ENCODE peak calls at places on chromosome X, in seven cellular contexts. E is M059J, Z is head of caudate nucleus, U is fibroblast of the conjunctiva, S is ELR, F is suprapubic skin, W is GM04503. N is an unnamed sample.

GRCh38 chrX:124863303-124863702 is 456.4 kb upstream of the TEX13C start:
- DNase-seq in E (no peak), Z (no peak), U (no peak), S (no peak), F (no peak), W (no peak), N (no peak)

GRCh38 chrX:31570658-31571057 is 498.8 kb upstream of the FTHL17 start:
- DNase-seq in E (no peak), Z (no peak), U (no peak), S (no peak), F (no peak), W (no peak), N (no peak)

GRCh38 chrX:119488749-119489148 is 20.5 kb downstream of the SLC25A5 start:
- DNase-seq in E (peak; percentile 66), Z (peak; percentile 76), U (no peak), S (peak; percentile 64), F (no peak), W (no peak), N (peak; percentile 38)

GRCh38 chrX:153830632-153831434 is 489 bp upstream of the PDZD4 start:
- DNase-seq in E (no peak), Z (peak; percentile 42), U (no peak), S (no peak), F (no peak), W (no peak), N (no peak)

GRCh38 chrX:106023947-106024346 is 14.6 kb downstream of the SERPINA7 start:
- DNase-seq in E (no peak), Z (no peak), U (no peak), S (no peak), F (no peak), W (no peak), N (no peak)

GRCh38 chrX:38614485-38614884 is 53.1 kb downstream of the TSPAN7 start:
- DNase-seq in E (no peak), Z (no peak), U (no peak), S (no peak), F (no peak), W (no peak), N (no peak)

GRCh38 chrX:55452825-55453124 is 848 bp downstream of the MAGEH1 start:
- DNase-seq in E (no peak), Z (no peak), U (no peak), S (no peak), F (no peak), W (no peak), N (no peak)

GRCh38 chrX:143648705-143649104 is 12.8 kb upstream of the SLITRK4 start:
- DNase-seq in E (no peak), Z (no peak), U (no peak), S (peak; percentile 22), F (no peak), W (no peak), N (no peak)

GRCh38 chrX:143580266-143580665 is 55.6 kb downstream of the SLITRK4 start:
- DNase-seq in E (no peak), Z (no peak), U (no peak), S (no peak), F (no peak), W (no peak), N (no peak)

GRCh38 chrX:39491548-39492297 is 606.0 kb downstream of the BCOR start:
- DNase-seq in E (no peak), Z (no peak), U (no peak), S (no peak), F (no peak), W (no peak), N (no peak)

GRCh38 chrX:109974906-109975655 is 27.8 kb upstream of the TMEM164 start:
- DNase-seq in E (peak; percentile 43), Z (no peak), U (no peak), S (peak; percentile 2), F (no peak), W (no peak), N (no peak)

GRCh38 chrX:42247241-42247640 is 323.9 kb upstream of the CASK start:
- DNase-seq in E (peak; percentile 49), Z (no peak), U (no peak), S (no peak), F (no peak), W (peak; percentile 0), N (no peak)

GRCh38 chrX:12080265-12080664 is 58.0 kb upstream of the FRMPD4 start:
- DNase-seq in E (peak; percentile 52), Z (peak; percentile 41), U (peak; percentile 4), S (peak; percentile 60), F (no peak), W (peak; percentile 11), N (peak; percentile 32)

GRCh38 chrX:54357414-54358377 is at the start of gene WNK3:
- DNase-seq in E (peak; percentile 88), Z (peak; percentile 91), U (peak; percentile 48), S (no peak), F (peak; percentile 75), W (no peak), N (no peak)

GRCh38 chrX:87409113-87409841 is 108.3 kb upstream of the KLHL4 start:
- DNase-seq in E (peak; percentile 84), Z (peak; percentile 73), U (peak; percentile 78), S (peak; percentile 0), F (no peak), W (no peak), N (no peak)

GRCh38 chrX:63652086-63652775 is 132.8 kb downstream of the ARHGEF9 start:
- DNase-seq in E (no peak), Z (no peak), U (no peak), S (peak; percentile 33), F (no peak), W (no peak), N (peak; percentile 38)

GRCh38 chrX:131649741-131650140 is 105.9 kb downstream of the OR13H1 start:
- DNase-seq in E (peak; percentile 53), Z (no peak), U (no peak), S (no peak), F (no peak), W (no peak), N (no peak)

GRCh38 chrX:11664211-11664888 is 1.4 kb downstream of the ARHGAP6 start:
- DNase-seq in E (no peak), Z (no peak), U (no peak), S (peak; percentile 39), F (peak; percentile 73), W (no peak), N (no peak)

GRCh38 chrX:22629105-22629725 is 356.5 kb downstream of the CBLL2 start:
- DNase-seq in E (peak; percentile 2), Z (no peak), U (peak; percentile 18), S (peak; percentile 51), F (no peak), W (no peak), N (peak; percentile 51)

GRCh38 chrX:40253770-40254169 is 156.0 kb upstream of the BCOR start:
- DNase-seq in E (no peak), Z (no peak), U (no peak), S (peak; percentile 7), F (no peak), W (no peak), N (no peak)

GRCh38 chrX:23907106-23907495 is 637 bp downstream of the APOO start:
- DNase-seq in E (no peak), Z (no peak), U (no peak), S (peak; percentile 35), F (no peak), W (no peak), N (no peak)

GRCh38 chrX:150197388-150197787 is 165.7 kb upstream of the MAMLD1 start:
- DNase-seq in E (peak; percentile 34), Z (no peak), U (no peak), S (no peak), F (no peak), W (no peak), N (no peak)

GRCh38 chrX:40108084-40108958 is 10.6 kb upstream of the BCOR start:
- DNase-seq in E (peak; percentile 82), Z (peak; percentile 88), U (no peak), S (no peak), F (no peak), W (no peak), N (no peak)

GRCh38 chrX:79462458-79462857 is 95.3 kb upstream of the ITM2A start:
- DNase-seq in E (no peak), Z (no peak), U (no peak), S (no peak), F (no peak), W (no peak), N (no peak)

GRCh38 chrX:55907968-55908607 is 190.5 kb downstream of the RRAGB start:
- DNase-seq in E (peak; percentile 60), Z (peak; percentile 57), U (no peak), S (peak; percentile 19), F (no peak), W (no peak), N (peak; percentile 7)

GRCh38 chrX:22220941-22221340 is 51.8 kb upstream of the CBLL2 start:
- DNase-seq in E (peak; percentile 20), Z (no peak), U (peak; percentile 29), S (peak; percentile 95), F (no peak), W (peak; percentile 4), N (peak; percentile 70)

GRCh38 chrX:154370882-154371770 is 3.3 kb downstream of the FLNA start:
- DNase-seq in E (peak; percentile 97), Z (peak; percentile 96), U (peak; percentile 87), S (peak; percentile 95), F (peak; percentile 95), W (peak; percentile 57), N (peak; percentile 92)

GRCh38 chrX:27086221-27086620 is 376.9 kb downstream of the PPP4R3C start:
- DNase-seq in E (no peak), Z (no peak), U (no peak), S (no peak), F (no peak), W (no peak), N (no peak)

GRCh38 chrX:19857131-19857530 is 30.3 kb downstream of the SH3KBP1 start:
- DNase-seq in E (no peak), Z (no peak), U (no peak), S (no peak), F (no peak), W (no peak), N (no peak)

GRCh38 chrX:140756948-140757347 is 47.4 kb downstream of the LINC00632 start:
- DNase-seq in E (no peak), Z (no peak), U (no peak), S (no peak), F (no peak), W (no peak), N (no peak)

GRCh38 chrX:41164469-41164868 is 79.2 kb downstream of the USP9X start:
- DNase-seq in E (no peak), Z (no peak), U (no peak), S (no peak), F (no peak), W (no peak), N (no peak)

GRCh38 chrX:49171752-49172279 is at the start of gene PLP2:
- DNase-seq in E (peak; percentile 80), Z (no peak), U (no peak), S (peak; percentile 79), F (no peak), W (no peak), N (peak; percentile 53)

GRCh38 chrX:68343551-68343950 is 89.7 kb downstream of the OPHN1 start:
- DNase-seq in E (no peak), Z (no peak), U (no peak), S (peak; percentile 14), F (no peak), W (no peak), N (no peak)

GRCh38 chrX:16748425-16748824 is 29.0 kb downstream of the SYAP1 start:
- DNase-seq in E (no peak), Z (no peak), U (no peak), S (no peak), F (no peak), W (no peak), N (no peak)

GRCh38 chrX:141714680-141715079 is 16.1 kb upstream of the SPANXD start:
- DNase-seq in E (no peak), Z (no peak), U (no peak), S (no peak), F (no peak), W (no peak), N (no peak)

GRCh38 chrX:74421181-74422028 is at the start of gene SLC16A2:
- DNase-seq in E (peak; percentile 93), Z (peak; percentile 89), U (peak; percentile 64), S (peak; percentile 78), F (peak; percentile 81), W (no peak), N (peak; percentile 74)

GRCh38 chrX:139200793-139201192 is 329.7 kb upstream of the F9 start:
- DNase-seq in E (peak; percentile 84), Z (no peak), U (peak; percentile 17), S (no peak), F (no peak), W (no peak), N (no peak)

GRCh38 chrX:46791927-46792825 is 33.3 kb upstream of the SLC9A7 start:
- DNase-seq in E (peak; percentile 97), Z (no peak), U (peak; percentile 61), S (peak; percentile 94), F (no peak), W (peak; percentile 91), N (peak; percentile 91)